ENCODE peak calls at places on chromosome 17, in nine cellular contexts. One of them, this sample, is unnamed.

GRCh38 chr17:66647391-66647983 is 187.4 kb upstream of the CACNG5 start:
- DNase-seq in ovary: no peak
- DNase-seq in lung: no peak
- DNase-seq in LoVo: no peak
- DNase-seq in stimulated activated CD4-positive, alpha-beta T cell treated with anti-CD3 and anti-CD28 coated beads, Interleukin-4, amount 100 ng/mL, for 1 hour: no peak
- DNase-seq in endothelial cell: no peak
- DNase-seq in type B pancreatic cell: no peak
- DNase-seq in HT1080: no peak
- DNase-seq in KG1: no peak
- DNase-seq in this sample: no peak

GRCh38 chr17:17264430-17264829 is 16.6 kb downstream of the COPS3 start:
- DNase-seq in stimulated activated CD4-positive, alpha-beta T cell treated with anti-CD3 and anti-CD28 coated beads, Interleukin-4, amount 100 ng/mL, for 1 hour: no peak
- DNase-seq in LoVo: no peak
- DNase-seq in endothelial cell: no peak
- DNase-seq in lung: no peak
- DNase-seq in KG1: no peak
- DNase-seq in HT1080: no peak
- DNase-seq in type B pancreatic cell: no peak
- DNase-seq in ovary: no peak
- DNase-seq in this sample: no peak

GRCh38 chr17:73639926-73640325 is 4.3 kb downstream of the SDK2 start:
- DNase-seq in lung: no peak
- DNase-seq in type B pancreatic cell: no peak
- DNase-seq in ovary: no peak
- DNase-seq in HT1080: no peak
- DNase-seq in LoVo: no peak
- DNase-seq in endothelial cell: no peak
- DNase-seq in KG1: no peak
- DNase-seq in stimulated activated CD4-positive, alpha-beta T cell treated with anti-CD3 and anti-CD28 coated beads, Interleukin-4, amount 100 ng/mL, for 1 hour: no peak
- DNase-seq in this sample: no peak

GRCh38 chr17:69525920-69526841 is 111.7 kb downstream of the MAP2K6 start:
- DNase-seq in endothelial cell: peak; percentile 50
- DNase-seq in KG1: no peak
- DNase-seq in HT1080: peak; percentile 70
- DNase-seq in LoVo: peak; percentile 54
- DNase-seq in type B pancreatic cell: no peak
- DNase-seq in stimulated activated CD4-positive, alpha-beta T cell treated with anti-CD3 and anti-CD28 coated beads, Interleukin-4, amount 100 ng/mL, for 1 hour: no peak
- DNase-seq in lung: no peak
- DNase-seq in ovary: peak; percentile 46
- DNase-seq in this sample: peak; percentile 15

GRCh38 chr17:38750312-38751121 is 2.0 kb upstream of the PSMB3 start:
- DNase-seq in endothelial cell: no peak
- DNase-seq in LoVo: peak; percentile 30
- DNase-seq in ovary: peak; percentile 33
- DNase-seq in stimulated activated CD4-positive, alpha-beta T cell treated with anti-CD3 and anti-CD28 coated beads, Interleukin-4, amount 100 ng/mL, for 1 hour: no peak
- DNase-seq in HT1080: no peak
- DNase-seq in lung: no peak
- DNase-seq in KG1: no peak
- DNase-seq in type B pancreatic cell: no peak
- DNase-seq in this sample: no peak

GRCh38 chr17:75847595-75848522 is 3.7 kb upstream of the UNC13D start:
- DNase-seq in LoVo: no peak
- DNase-seq in ovary: no peak
- DNase-seq in HT1080: no peak
- DNase-seq in stimulated activated CD4-positive, alpha-beta T cell treated with anti-CD3 and anti-CD28 coated beads, Interleukin-4, amount 100 ng/mL, for 1 hour: no peak
- DNase-seq in endothelial cell: no peak
- DNase-seq in type B pancreatic cell: no peak
- DNase-seq in lung: no peak
- DNase-seq in KG1: no peak
- DNase-seq in this sample: no peak

GRCh38 chr17:43543300-43543699 is 2.8 kb downstream of the ETV4 start:
- DNase-seq in KG1: no peak
- DNase-seq in LoVo: no peak
- DNase-seq in ovary: no peak
- DNase-seq in HT1080: peak; percentile 18
- DNase-seq in type B pancreatic cell: no peak
- DNase-seq in endothelial cell: no peak
- DNase-seq in stimulated activated CD4-positive, alpha-beta T cell treated with anti-CD3 and anti-CD28 coated beads, Interleukin-4, amount 100 ng/mL, for 1 hour: no peak
- DNase-seq in lung: no peak
- DNase-seq in this sample: no peak

GRCh38 chr17:50276588-50277356 is 2.5 kb downstream of the TMEM92 start:
- DNase-seq in HT1080: no peak
- DNase-seq in ovary: no peak
- DNase-seq in endothelial cell: no peak
- DNase-seq in lung: no peak
- DNase-seq in stimulated activated CD4-positive, alpha-beta T cell treated with anti-CD3 and anti-CD28 coated beads, Interleukin-4, amount 100 ng/mL, for 1 hour: no peak
- DNase-seq in LoVo: no peak
- DNase-seq in type B pancreatic cell: no peak
- DNase-seq in KG1: no peak
- DNase-seq in this sample: no peak

GRCh38 chr17:41785091-41785875 is 1.2 kb downstream of the JUP start:
- DNase-seq in KG1: peak; percentile 87
- DNase-seq in stimulated activated CD4-positive, alpha-beta T cell treated with anti-CD3 and anti-CD28 coated beads, Interleukin-4, amount 100 ng/mL, for 1 hour: no peak
- DNase-seq in HT1080: no peak
- DNase-seq in type B pancreatic cell: no peak
- DNase-seq in ovary: no peak
- DNase-seq in lung: no peak
- DNase-seq in LoVo: no peak
- DNase-seq in endothelial cell: peak; percentile 86
- DNase-seq in this sample: no peak

GRCh38 chr17:78967782-78968362 is 11.9 kb downstream of the LGALS3BP start:
- DNase-seq in type B pancreatic cell: no peak
- DNase-seq in lung: no peak
- DNase-seq in KG1: no peak
- DNase-seq in endothelial cell: no peak
- DNase-seq in ovary: no peak
- DNase-seq in stimulated activated CD4-positive, alpha-beta T cell treated with anti-CD3 and anti-CD28 coated beads, Interleukin-4, amount 100 ng/mL, for 1 hour: no peak
- DNase-seq in LoVo: no peak
- DNase-seq in HT1080: no peak
- DNase-seq in this sample: no peak

GRCh38 chr17:80424261-80424660 is 9.3 kb downstream of the ENDOV start:
- DNase-seq in endothelial cell: no peak
- DNase-seq in lung: no peak
- DNase-seq in ovary: no peak
- DNase-seq in stimulated activated CD4-positive, alpha-beta T cell treated with anti-CD3 and anti-CD28 coated beads, Interleukin-4, amount 100 ng/mL, for 1 hour: no peak
- DNase-seq in KG1: no peak
- DNase-seq in LoVo: no peak
- DNase-seq in HT1080: no peak
- DNase-seq in type B pancreatic cell: no peak
- DNase-seq in this sample: no peak

GRCh38 chr17:28370035-28370743 is at the start of gene VTN:
- DNase-seq in ovary: no peak
- DNase-seq in KG1: no peak
- DNase-seq in stimulated activated CD4-positive, alpha-beta T cell treated with anti-CD3 and anti-CD28 coated beads, Interleukin-4, amount 100 ng/mL, for 1 hour: no peak
- DNase-seq in endothelial cell: no peak
- DNase-seq in LoVo: no peak
- DNase-seq in lung: no peak
- DNase-seq in type B pancreatic cell: no peak
- DNase-seq in HT1080: no peak
- DNase-seq in this sample: no peak

GRCh38 chr17:31313982-31314787 is at the start of gene EVI2B:
- DNase-seq in lung: no peak
- DNase-seq in type B pancreatic cell: no peak
- DNase-seq in ovary: no peak
- DNase-seq in HT1080: peak; percentile 78
- DNase-seq in endothelial cell: no peak
- DNase-seq in LoVo: peak; percentile 54
- DNase-seq in stimulated activated CD4-positive, alpha-beta T cell treated with anti-CD3 and anti-CD28 coated beads, Interleukin-4, amount 100 ng/mL, for 1 hour: no peak
- DNase-seq in KG1: peak; percentile 81
- DNase-seq in this sample: no peak

GRCh38 chr17:82863941-82864720 is 24.3 kb upstream of the ZNF750 start:
- DNase-seq in KG1: no peak
- DNase-seq in stimulated activated CD4-positive, alpha-beta T cell treated with anti-CD3 and anti-CD28 coated beads, Interleukin-4, amount 100 ng/mL, for 1 hour: peak; percentile 79
- DNase-seq in ovary: no peak
- DNase-seq in endothelial cell: no peak
- DNase-seq in type B pancreatic cell: no peak
- DNase-seq in lung: no peak
- DNase-seq in LoVo: no peak
- DNase-seq in HT1080: peak; percentile 86
- DNase-seq in this sample: peak; percentile 76

GRCh38 chr17:56297142-56297541 is 143.9 kb downstream of the ANKFN1 start:
- DNase-seq in KG1: peak; percentile 59
- DNase-seq in stimulated activated CD4-positive, alpha-beta T cell treated with anti-CD3 and anti-CD28 coated beads, Interleukin-4, amount 100 ng/mL, for 1 hour: peak; percentile 2
- DNase-seq in HT1080: peak; percentile 75
- DNase-seq in lung: no peak
- DNase-seq in endothelial cell: no peak
- DNase-seq in ovary: no peak
- DNase-seq in LoVo: no peak
- DNase-seq in type B pancreatic cell: no peak
- DNase-seq in this sample: peak; percentile 38

GRCh38 chr17:12512712-12513355 is 152.9 kb upstream of the MYOCD start:
- DNase-seq in type B pancreatic cell: no peak
- DNase-seq in stimulated activated CD4-positive, alpha-beta T cell treated with anti-CD3 and anti-CD28 coated beads, Interleukin-4, amount 100 ng/mL, for 1 hour: no peak
- DNase-seq in LoVo: no peak
- DNase-seq in KG1: no peak
- DNase-seq in endothelial cell: no peak
- DNase-seq in lung: no peak
- DNase-seq in HT1080: no peak
- DNase-seq in ovary: no peak
- DNase-seq in this sample: no peak

GRCh38 chr17:83037084-83037950 is 42.1 kb upstream of the METRNL start:
- DNase-seq in endothelial cell: no peak
- DNase-seq in lung: no peak
- DNase-seq in stimulated activated CD4-positive, alpha-beta T cell treated with anti-CD3 and anti-CD28 coated beads, Interleukin-4, amount 100 ng/mL, for 1 hour: no peak
- DNase-seq in HT1080: no peak
- DNase-seq in type B pancreatic cell: no peak
- DNase-seq in LoVo: no peak
- DNase-seq in ovary: no peak
- DNase-seq in KG1: no peak
- DNase-seq in this sample: no peak

GRCh38 chr17:69796093-69796492 is 278.9 kb upstream of the KCNJ16 start:
- DNase-seq in endothelial cell: no peak
- DNase-seq in ovary: no peak
- DNase-seq in type B pancreatic cell: no peak
- DNase-seq in HT1080: no peak
- DNase-seq in lung: no peak
- DNase-seq in LoVo: no peak
- DNase-seq in stimulated activated CD4-positive, alpha-beta T cell treated with anti-CD3 and anti-CD28 coated beads, Interleukin-4, amount 100 ng/mL, for 1 hour: no peak
- DNase-seq in KG1: no peak
- DNase-seq in this sample: no peak

GRCh38 chr17:29566473-29567361 is at the start of gene ABHD15:
- DNase-seq in LoVo: peak; percentile 81
- DNase-seq in stimulated activated CD4-positive, alpha-beta T cell treated with anti-CD3 and anti-CD28 coated beads, Interleukin-4, amount 100 ng/mL, for 1 hour: peak; percentile 60
- DNase-seq in type B pancreatic cell: peak; percentile 75
- DNase-seq in KG1: peak; percentile 41
- DNase-seq in ovary: peak; percentile 56
- DNase-seq in endothelial cell: peak; percentile 53
- DNase-seq in lung: peak; percentile 71
- DNase-seq in HT1080: peak; percentile 41
- DNase-seq in this sample: peak; percentile 68

GRCh38 chr17:76905036-76905435 is 36.8 kb downstream of the MGAT5B start:
- DNase-seq in HT1080: no peak
- DNase-seq in endothelial cell: no peak
- DNase-seq in lung: no peak
- DNase-seq in LoVo: no peak
- DNase-seq in KG1: no peak
- DNase-seq in type B pancreatic cell: no peak
- DNase-seq in ovary: no peak
- DNase-seq in stimulated activated CD4-positive, alpha-beta T cell treated with anti-CD3 and anti-CD28 coated beads, Interleukin-4, amount 100 ng/mL, for 1 hour: no peak
- DNase-seq in this sample: no peak

GRCh38 chr17:29930399-29931010 is 477 bp upstream of the SSH2 start:
- DNase-seq in lung: no peak
- DNase-seq in LoVo: no peak
- DNase-seq in stimulated activated CD4-positive, alpha-beta T cell treated with anti-CD3 and anti-CD28 coated beads, Interleukin-4, amount 100 ng/mL, for 1 hour: no peak
- DNase-seq in KG1: no peak
- DNase-seq in HT1080: no peak
- DNase-seq in type B pancreatic cell: no peak
- DNase-seq in ovary: no peak
- DNase-seq in endothelial cell: peak; percentile 15
- DNase-seq in this sample: no peak

GRCh38 chr17:47072881-47073280 is 93.8 kb upstream of the RPRML start:
- DNase-seq in lung: no peak
- DNase-seq in KG1: no peak
- DNase-seq in ovary: no peak
- DNase-seq in LoVo: no peak
- DNase-seq in HT1080: no peak
- DNase-seq in stimulated activated CD4-positive, alpha-beta T cell treated with anti-CD3 and anti-CD28 coated beads, Interleukin-4, amount 100 ng/mL, for 1 hour: no peak
- DNase-seq in type B pancreatic cell: no peak
- DNase-seq in endothelial cell: no peak
- DNase-seq in this sample: no peak

GRCh38 chr17:8144401-8145295 is 7.6 kb downstream of the PER1 start:
- DNase-seq in ovary: peak; percentile 54
- DNase-seq in HT1080: no peak
- DNase-seq in type B pancreatic cell: no peak
- DNase-seq in stimulated activated CD4-positive, alpha-beta T cell treated with anti-CD3 and anti-CD28 coated beads, Interleukin-4, amount 100 ng/mL, for 1 hour: no peak
- DNase-seq in endothelial cell: no peak
- DNase-seq in KG1: no peak
- DNase-seq in LoVo: no peak
- DNase-seq in lung: no peak
- DNase-seq in this sample: no peak